ENCODE peak calls at places on chromosome 10, in nine cellular contexts. One of them, this sample, is unnamed.

GRCh38 chr10:108336836-108337235 is 1172.3 kb upstream of the SORCS1 start:
- DNase-seq in brain microvascular endothelial cell: no peak
- DNase-seq in nephron progenitor cell: no peak
- DNase-seq in fibroblast of pulmonary artery: no peak
- DNase-seq in activated CD8-positive, alpha-beta T cell treated with anti-CD3 and anti-CD28 coated beads for 36 hours: no peak
- DNase-seq in Panc1: no peak
- DNase-seq in MCF 10A: no peak
- DNase-seq in OCI-LY7: no peak
- DNase-seq in choroid plexus epithelial cell: no peak
- DNase-seq in this sample: no peak

GRCh38 chr10:8073696-8074416 is 19.4 kb downstream of the GATA3 start:
- DNase-seq in nephron progenitor cell: no peak
- DNase-seq in fibroblast of pulmonary artery: no peak
- DNase-seq in choroid plexus epithelial cell: no peak
- DNase-seq in Panc1: no peak
- DNase-seq in activated CD8-positive, alpha-beta T cell treated with anti-CD3 and anti-CD28 coated beads for 36 hours: peak
- DNase-seq in OCI-LY7: no peak
- DNase-seq in MCF 10A: no peak
- DNase-seq in brain microvascular endothelial cell: no peak
- DNase-seq in this sample: no peak

GRCh38 chr10:29611796-29612381 is 22.9 kb downstream of the SVIL start:
- DNase-seq in OCI-LY7: no peak
- DNase-seq in brain microvascular endothelial cell: no peak
- DNase-seq in MCF 10A: no peak
- DNase-seq in activated CD8-positive, alpha-beta T cell treated with anti-CD3 and anti-CD28 coated beads for 36 hours: no peak
- DNase-seq in choroid plexus epithelial cell: no peak
- DNase-seq in nephron progenitor cell: no peak
- DNase-seq in fibroblast of pulmonary artery: no peak
- DNase-seq in Panc1: no peak
- DNase-seq in this sample: no peak

GRCh38 chr10:110914411-110914810 is 4.6 kb downstream of the BBIP1 start:
- DNase-seq in MCF 10A: no peak
- DNase-seq in Panc1: no peak
- DNase-seq in nephron progenitor cell: no peak
- DNase-seq in brain microvascular endothelial cell: no peak
- DNase-seq in fibroblast of pulmonary artery: no peak
- DNase-seq in choroid plexus epithelial cell: peak
- DNase-seq in activated CD8-positive, alpha-beta T cell treated with anti-CD3 and anti-CD28 coated beads for 36 hours: no peak
- DNase-seq in OCI-LY7: no peak
- DNase-seq in this sample: no peak

GRCh38 chr10:124109261-124109660 is 15.9 kb upstream of the CHST15 start:
- DNase-seq in MCF 10A: no peak
- DNase-seq in nephron progenitor cell: no peak
- DNase-seq in choroid plexus epithelial cell: no peak
- DNase-seq in activated CD8-positive, alpha-beta T cell treated with anti-CD3 and anti-CD28 coated beads for 36 hours: no peak
- DNase-seq in Panc1: no peak
- DNase-seq in fibroblast of pulmonary artery: no peak
- DNase-seq in OCI-LY7: no peak
- DNase-seq in brain microvascular endothelial cell: no peak
- DNase-seq in this sample: no peak

GRCh38 chr10:110893559-110894179 is 21.9 kb downstream of the PDCD4 start:
- DNase-seq in choroid plexus epithelial cell: peak
- DNase-seq in MCF 10A: peak
- DNase-seq in brain microvascular endothelial cell: no peak
- DNase-seq in nephron progenitor cell: no peak
- DNase-seq in OCI-LY7: peak
- DNase-seq in activated CD8-positive, alpha-beta T cell treated with anti-CD3 and anti-CD28 coated beads for 36 hours: no peak
- DNase-seq in fibroblast of pulmonary artery: peak
- DNase-seq in Panc1: no peak
- DNase-seq in this sample: peak

GRCh38 chr10:104750306-104750705 is 109.2 kb downstream of the SORCS3 start:
- DNase-seq in choroid plexus epithelial cell: no peak
- DNase-seq in OCI-LY7: no peak
- DNase-seq in activated CD8-positive, alpha-beta T cell treated with anti-CD3 and anti-CD28 coated beads for 36 hours: no peak
- DNase-seq in fibroblast of pulmonary artery: no peak
- DNase-seq in nephron progenitor cell: peak
- DNase-seq in brain microvascular endothelial cell: no peak
- DNase-seq in MCF 10A: no peak
- DNase-seq in Panc1: no peak
- DNase-seq in this sample: no peak

GRCh38 chr10:87700031-87700796 is 40.5 kb downstream of the PAPSS2 start:
- DNase-seq in fibroblast of pulmonary artery: peak
- DNase-seq in OCI-LY7: no peak
- DNase-seq in nephron progenitor cell: no peak
- DNase-seq in MCF 10A: peak
- DNase-seq in brain microvascular endothelial cell: no peak
- DNase-seq in choroid plexus epithelial cell: peak
- DNase-seq in activated CD8-positive, alpha-beta T cell treated with anti-CD3 and anti-CD28 coated beads for 36 hours: no peak
- DNase-seq in Panc1: no peak
- DNase-seq in this sample: peak

GRCh38 chr10:93746844-93747284 is 10.9 kb upstream of the LGI1 start:
- DNase-seq in MCF 10A: peak
- DNase-seq in nephron progenitor cell: no peak
- DNase-seq in Panc1: peak
- DNase-seq in OCI-LY7: peak
- DNase-seq in choroid plexus epithelial cell: peak
- DNase-seq in activated CD8-positive, alpha-beta T cell treated with anti-CD3 and anti-CD28 coated beads for 36 hours: peak
- DNase-seq in brain microvascular endothelial cell: peak
- DNase-seq in fibroblast of pulmonary artery: peak
- DNase-seq in this sample: peak

GRCh38 chr10:124921261-124921660 is 20.7 kb upstream of the ZRANB1 start:
- DNase-seq in Panc1: no peak
- DNase-seq in fibroblast of pulmonary artery: no peak
- DNase-seq in nephron progenitor cell: no peak
- DNase-seq in activated CD8-positive, alpha-beta T cell treated with anti-CD3 and anti-CD28 coated beads for 36 hours: no peak
- DNase-seq in brain microvascular endothelial cell: no peak
- DNase-seq in OCI-LY7: no peak
- DNase-seq in choroid plexus epithelial cell: no peak
- DNase-seq in MCF 10A: peak
- DNase-seq in this sample: no peak

GRCh38 chr10:22805304-22805703 is 90.9 kb upstream of the PIP4K2A start:
- DNase-seq in brain microvascular endothelial cell: no peak
- DNase-seq in activated CD8-positive, alpha-beta T cell treated with anti-CD3 and anti-CD28 coated beads for 36 hours: no peak
- DNase-seq in OCI-LY7: no peak
- DNase-seq in fibroblast of pulmonary artery: peak
- DNase-seq in nephron progenitor cell: no peak
- DNase-seq in MCF 10A: no peak
- DNase-seq in Panc1: peak
- DNase-seq in choroid plexus epithelial cell: peak
- DNase-seq in this sample: peak

GRCh38 chr10:34286136-34286739 is 528.9 kb downstream of the PARD3 start:
- DNase-seq in MCF 10A: peak
- DNase-seq in Panc1: no peak
- DNase-seq in choroid plexus epithelial cell: peak
- DNase-seq in brain microvascular endothelial cell: no peak
- DNase-seq in fibroblast of pulmonary artery: no peak
- DNase-seq in OCI-LY7: no peak
- DNase-seq in activated CD8-positive, alpha-beta T cell treated with anti-CD3 and anti-CD28 coated beads for 36 hours: no peak
- DNase-seq in nephron progenitor cell: no peak
- DNase-seq in this sample: peak
- TF ChIP-seq CTCF in MCF 10A: no peak
- TF ChIP-seq CTCF in Panc1: no peak
- TF ChIP-seq CTCF in choroid plexus epithelial cell: no peak
- TF ChIP-seq CTCF in brain microvascular endothelial cell: peak
- TF ChIP-seq CTCF in fibroblast of pulmonary artery: no peak
- TF ChIP-seq CTCF in OCI-LY7: no peak
- TF ChIP-seq CTCF in activated CD8-positive, alpha-beta T cell treated with anti-CD3 and anti-CD28 coated beads for 36 hours: no peak
- TF ChIP-seq CTCF in nephron progenitor cell: no peak
- TF ChIP-seq CTCF in this sample: peak

DNA sequence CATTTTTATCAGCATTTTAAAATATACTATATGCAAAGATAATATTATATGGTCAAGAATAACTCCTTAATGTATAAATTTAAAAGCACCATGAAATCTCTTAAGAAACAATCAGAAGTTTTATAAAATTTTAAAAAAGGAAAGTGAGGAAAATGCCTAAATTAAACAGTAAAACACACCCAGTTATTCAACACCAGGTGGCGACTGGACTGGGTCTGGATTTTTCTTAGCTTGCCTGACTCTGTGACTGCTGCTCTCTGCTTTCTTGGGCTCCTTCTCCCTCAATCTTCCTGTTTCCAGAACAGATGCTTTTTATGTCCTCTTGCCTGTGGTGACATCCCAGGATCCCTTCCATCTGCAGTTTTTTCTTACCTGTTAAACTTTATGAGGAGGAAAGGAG is 200.3 kb downstream of the BICC1 start:
- DNase-seq in fibroblast of pulmonary artery: no peak
- DNase-seq in choroid plexus epithelial cell: peak
- DNase-seq in brain microvascular endothelial cell: no peak
- DNase-seq in activated CD8-positive, alpha-beta T cell treated with anti-CD3 and anti-CD28 coated beads for 36 hours: no peak
- DNase-seq in OCI-LY7: no peak
- DNase-seq in Panc1: no peak
- DNase-seq in MCF 10A: no peak
- DNase-seq in nephron progenitor cell: no peak
- DNase-seq in this sample: no peak
- TF ChIP-seq CTCF in fibroblast of pulmonary artery: peak
- TF ChIP-seq CTCF in choroid plexus epithelial cell: peak
- TF ChIP-seq CTCF in brain microvascular endothelial cell: peak
- TF ChIP-seq CTCF in activated CD8-positive, alpha-beta T cell treated with anti-CD3 and anti-CD28 coated beads for 36 hours: no peak
- TF ChIP-seq CTCF in OCI-LY7: no peak
- TF ChIP-seq CTCF in Panc1: no peak
- TF ChIP-seq CTCF in MCF 10A: no peak
- TF ChIP-seq CTCF in nephron progenitor cell: no peak
- TF ChIP-seq CTCF in this sample: peak

DNA sequence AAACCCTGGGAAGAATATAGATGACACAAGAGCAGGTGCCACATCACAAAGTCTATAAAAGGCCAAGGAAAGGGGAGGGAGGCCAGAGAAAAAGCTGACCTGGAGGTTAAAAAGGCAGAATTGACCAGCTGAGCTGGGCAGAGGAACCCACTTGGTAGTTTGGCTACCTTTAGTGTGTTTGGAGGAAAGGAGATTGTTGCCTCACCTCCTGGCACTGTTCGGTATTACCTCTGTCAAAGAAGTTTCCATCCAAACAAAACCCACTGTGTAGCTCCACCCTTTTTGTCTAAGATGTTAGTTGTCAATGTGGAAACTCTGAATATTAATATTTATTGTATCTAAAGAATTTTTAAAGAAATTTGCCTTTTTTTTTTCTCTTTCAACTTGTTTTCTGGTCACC is 23.4 kb downstream of the ENTPD7 start:
- DNase-seq in choroid plexus epithelial cell: peak
- DNase-seq in activated CD8-positive, alpha-beta T cell treated with anti-CD3 and anti-CD28 coated beads for 36 hours: no peak
- DNase-seq in nephron progenitor cell: no peak
- DNase-seq in fibroblast of pulmonary artery: peak
- DNase-seq in Panc1: no peak
- DNase-seq in MCF 10A: peak
- DNase-seq in brain microvascular endothelial cell: no peak
- DNase-seq in OCI-LY7: peak
- DNase-seq in this sample: no peak
- TF ChIP-seq CTCF in choroid plexus epithelial cell: peak
- TF ChIP-seq CTCF in activated CD8-positive, alpha-beta T cell treated with anti-CD3 and anti-CD28 coated beads for 36 hours: no peak
- TF ChIP-seq CTCF in nephron progenitor cell: no peak
- TF ChIP-seq CTCF in fibroblast of pulmonary artery: no peak
- TF ChIP-seq CTCF in Panc1: peak
- TF ChIP-seq CTCF in MCF 10A: peak
- TF ChIP-seq CTCF in brain microvascular endothelial cell: peak
- TF ChIP-seq CTCF in OCI-LY7: no peak
- TF ChIP-seq CTCF in this sample: peak

GRCh38 chr10:95688648-95689047 is 5.1 kb downstream of the TCTN3 start:
- DNase-seq in OCI-LY7: peak
- DNase-seq in MCF 10A: no peak
- DNase-seq in brain microvascular endothelial cell: no peak
- DNase-seq in activated CD8-positive, alpha-beta T cell treated with anti-CD3 and anti-CD28 coated beads for 36 hours: no peak
- DNase-seq in Panc1: no peak
- DNase-seq in nephron progenitor cell: no peak
- DNase-seq in choroid plexus epithelial cell: no peak
- DNase-seq in fibroblast of pulmonary artery: no peak
- DNase-seq in this sample: no peak
- TF ChIP-seq CTCF in OCI-LY7: peak
- TF ChIP-seq CTCF in MCF 10A: no peak
- TF ChIP-seq CTCF in brain microvascular endothelial cell: peak
- TF ChIP-seq CTCF in activated CD8-positive, alpha-beta T cell treated with anti-CD3 and anti-CD28 coated beads for 36 hours: no peak
- TF ChIP-seq CTCF in Panc1: peak
- TF ChIP-seq CTCF in nephron progenitor cell: no peak
- TF ChIP-seq CTCF in choroid plexus epithelial cell: no peak
- TF ChIP-seq CTCF in fibroblast of pulmonary artery: no peak
- TF ChIP-seq CTCF in this sample: no peak

GRCh38 chr10:50310560-50311174 is 59.4 kb upstream of the ASAH2 start:
- DNase-seq in choroid plexus epithelial cell: peak
- DNase-seq in fibroblast of pulmonary artery: peak
- DNase-seq in nephron progenitor cell: peak
- DNase-seq in Panc1: peak
- DNase-seq in OCI-LY7: peak
- DNase-seq in brain microvascular endothelial cell: no peak
- DNase-seq in MCF 10A: peak
- DNase-seq in activated CD8-positive, alpha-beta T cell treated with anti-CD3 and anti-CD28 coated beads for 36 hours: peak
- DNase-seq in this sample: no peak
- TF ChIP-seq CTCF in choroid plexus epithelial cell: peak
- TF ChIP-seq CTCF in fibroblast of pulmonary artery: peak
- TF ChIP-seq CTCF in nephron progenitor cell: peak
- TF ChIP-seq CTCF in Panc1: peak
- TF ChIP-seq CTCF in OCI-LY7: peak
- TF ChIP-seq CTCF in brain microvascular endothelial cell: peak
- TF ChIP-seq CTCF in MCF 10A: peak
- TF ChIP-seq CTCF in activated CD8-positive, alpha-beta T cell treated with anti-CD3 and anti-CD28 coated beads for 36 hours: peak
- TF ChIP-seq CTCF in this sample: peak

GRCh38 chr10:3500408-3500856 is 284.6 kb downstream of the KLF6 start:
- DNase-seq in choroid plexus epithelial cell: peak
- DNase-seq in fibroblast of pulmonary artery: peak
- DNase-seq in MCF 10A: peak
- DNase-seq in brain microvascular endothelial cell: peak
- DNase-seq in nephron progenitor cell: peak
- DNase-seq in OCI-LY7: no peak
- DNase-seq in Panc1: no peak
- DNase-seq in activated CD8-positive, alpha-beta T cell treated with anti-CD3 and anti-CD28 coated beads for 36 hours: no peak
- DNase-seq in this sample: peak
- TF ChIP-seq CTCF in choroid plexus epithelial cell: no peak
- TF ChIP-seq CTCF in fibroblast of pulmonary artery: no peak
- TF ChIP-seq CTCF in MCF 10A: no peak
- TF ChIP-seq CTCF in brain microvascular endothelial cell: no peak
- TF ChIP-seq CTCF in nephron progenitor cell: no peak
- TF ChIP-seq CTCF in OCI-LY7: no peak
- TF ChIP-seq CTCF in Panc1: no peak
- TF ChIP-seq CTCF in activated CD8-positive, alpha-beta T cell treated with anti-CD3 and anti-CD28 coated beads for 36 hours: no peak
- TF ChIP-seq CTCF in this sample: no peak

GRCh38 chr10:95756061-95756751 is at the start of gene ENTPD1:
- DNase-seq in fibroblast of pulmonary artery: peak
- DNase-seq in Panc1: no peak
- DNase-seq in nephron progenitor cell: peak
- DNase-seq in choroid plexus epithelial cell: peak
- DNase-seq in MCF 10A: peak
- DNase-seq in OCI-LY7: peak
- DNase-seq in activated CD8-positive, alpha-beta T cell treated with anti-CD3 and anti-CD28 coated beads for 36 hours: no peak
- DNase-seq in brain microvascular endothelial cell: peak
- DNase-seq in this sample: no peak

GRCh38 chr10:95756796-95757657 is 1.1 kb downstream of the ENTPD1 start:
- DNase-seq in MCF 10A: no peak
- DNase-seq in activated CD8-positive, alpha-beta T cell treated with anti-CD3 and anti-CD28 coated beads for 36 hours: no peak
- DNase-seq in choroid plexus epithelial cell: no peak
- DNase-seq in Panc1: no peak
- DNase-seq in OCI-LY7: peak
- DNase-seq in brain microvascular endothelial cell: no peak
- DNase-seq in nephron progenitor cell: no peak
- DNase-seq in fibroblast of pulmonary artery: no peak
- DNase-seq in this sample: no peak

GRCh38 chr10:95758351-95759025 is 2.5 kb downstream of the ENTPD1 start:
- DNase-seq in Panc1: no peak
- DNase-seq in fibroblast of pulmonary artery: no peak
- DNase-seq in brain microvascular endothelial cell: peak
- DNase-seq in OCI-LY7: peak
- DNase-seq in nephron progenitor cell: no peak
- DNase-seq in activated CD8-positive, alpha-beta T cell treated with anti-CD3 and anti-CD28 coated beads for 36 hours: peak
- DNase-seq in MCF 10A: peak
- DNase-seq in choroid plexus epithelial cell: peak
- DNase-seq in this sample: no peak

GRCh38 chr10:95759233-95759826 is 3.4 kb downstream of the ENTPD1 start:
- DNase-seq in choroid plexus epithelial cell: peak
- DNase-seq in fibroblast of pulmonary artery: no peak
- DNase-seq in activated CD8-positive, alpha-beta T cell treated with anti-CD3 and anti-CD28 coated beads for 36 hours: no peak
- DNase-seq in brain microvascular endothelial cell: no peak
- DNase-seq in Panc1: no peak
- DNase-seq in nephron progenitor cell: no peak
- DNase-seq in MCF 10A: no peak
- DNase-seq in OCI-LY7: no peak
- DNase-seq in this sample: peak

GRCh38 chr10:95761939-95762492 is 6.1 kb downstream of the ENTPD1 start:
- DNase-seq in OCI-LY7: no peak
- DNase-seq in brain microvascular endothelial cell: no peak
- DNase-seq in fibroblast of pulmonary artery: no peak
- DNase-seq in activated CD8-positive, alpha-beta T cell treated with anti-CD3 and anti-CD28 coated beads for 36 hours: no peak
- DNase-seq in choroid plexus epithelial cell: no peak
- DNase-seq in MCF 10A: no peak
- DNase-seq in nephron progenitor cell: no peak
- DNase-seq in Panc1: no peak
- DNase-seq in this sample: no peak
- TF ChIP-seq CTCF in OCI-LY7: no peak
- TF ChIP-seq CTCF in brain microvascular endothelial cell: no peak
- TF ChIP-seq CTCF in fibroblast of pulmonary artery: no peak
- TF ChIP-seq CTCF in activated CD8-positive, alpha-beta T cell treated with anti-CD3 and anti-CD28 coated beads for 36 hours: no peak
- TF ChIP-seq CTCF in choroid plexus epithelial cell: no peak
- TF ChIP-seq CTCF in MCF 10A: no peak
- TF ChIP-seq CTCF in nephron progenitor cell: no peak
- TF ChIP-seq CTCF in Panc1: no peak
- TF ChIP-seq CTCF in this sample: no peak